ENCODE peak calls at places on chromosomes 4 and X, in nine cellular contexts. C is fibroblast of the aortic adventitia, D is lower leg skin, H is lung, U is RWPE1, O is right atrium auricular region, S is fibroblast of pulmonary artery, A is B cell, N is NB4. B is an unnamed sample.

GRCh38 chr4:81486502-81486901 is 14.8 kb upstream of the RASGEF1B start:
- DNase-seq in N (no peak), S (no peak), H (no peak), O (no peak), A (no peak), U (no peak), C (no peak), D (no peak), B (no peak)

GRCh38 chr4:159414305-159414704 is 311.4 kb downstream of the RAPGEF2 start:
- DNase-seq in D (no peak), N (no peak), A (no peak), U (no peak), S (no peak), H (no peak), C (no peak), O (no peak), B (no peak)

GRCh38 chr4:110621839-110622751 is 782 bp downstream of the PITX2 start:
- DNase-seq in D (no peak), H (no peak), A (no peak), U (no peak), C (no peak), O (no peak), S (no peak), N (no peak), B (peak; percentile 36)

GRCh38 chr4:127309360-127310095 is 323.2 kb upstream of the INTU start:
- DNase-seq in H (no peak), A (no peak), N (no peak), D (peak; percentile 59), O (no peak), C (peak; percentile 2), U (peak; percentile 2), S (no peak), B (no peak)

GRCh38 chr4:15003441-15003890 is 1.2 kb downstream of the CPEB2 start:
- DNase-seq in D (peak; percentile 26), U (peak; percentile 6), C (no peak), O (no peak), H (peak; percentile 59), S (peak; percentile 38), N (peak; percentile 80), A (peak; percentile 64), B (peak; percentile 66)

GRCh38 chrX:143934542-143934941 is 50.7 kb downstream of the UBE2NL start:
- DNase-seq in H (no peak), A (no peak), D (no peak), C (no peak), U (no peak), O (no peak), N (no peak), S (no peak), B (no peak)

GRCh38 chrX:126723881-126724280 is 95.6 kb upstream of the PRR32 start:
- DNase-seq in O (no peak), D (no peak), A (no peak), N (no peak), H (no peak), C (no peak), U (no peak), S (no peak), B (no peak)

GRCh38 chrX:75151828-75152592 is 4.1 kb downstream of the ABCB7 start:
- DNase-seq in U (peak; percentile 2), H (no peak), D (no peak), S (peak; percentile 29), N (no peak), C (no peak), A (no peak), O (no peak), B (no peak)

GRCh38 chr4:121070696-121071639 is 1.4 kb downstream of the NDNF start:
- DNase-seq in C (peak; percentile 38), O (no peak), U (peak; percentile 17), N (no peak), H (peak; percentile 67), D (no peak), A (no peak), S (peak; percentile 62), B (no peak)

GRCh38 chrX:11678174-11678573 is 12.5 kb upstream of the ARHGAP6 start:
- DNase-seq in H (no peak), O (no peak), A (no peak), S (no peak), D (no peak), C (no peak), U (no peak), N (peak; percentile 1), B (no peak)
- TF ChIP-seq CTCF in H (no peak), O (no peak), A (peak; percentile 23), S (peak; percentile 35), D (no peak), C (peak; percentile 55), U (peak; percentile 12), N (no peak), B (peak; percentile 12)

DNA sequence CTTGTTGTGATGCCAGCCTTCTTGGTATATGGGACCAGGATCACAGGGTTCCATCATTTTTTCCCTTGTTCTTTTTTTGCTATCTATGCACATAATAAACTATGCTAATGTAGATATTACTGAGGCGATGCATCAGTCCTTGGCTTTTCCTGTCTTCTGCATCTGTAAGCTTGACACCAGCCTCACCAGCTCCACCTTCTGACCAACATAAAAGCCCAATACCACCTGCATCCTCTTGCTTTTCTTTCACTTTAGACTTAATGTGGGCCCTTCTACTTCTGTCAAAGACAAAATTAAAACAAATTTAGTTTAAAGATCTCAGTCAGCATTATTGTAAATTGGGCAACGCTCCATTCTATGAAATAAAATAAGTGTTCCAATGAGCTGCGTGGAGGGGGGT is 1718.8 kb upstream of the PCDH10 start:
- DNase-seq in D (no peak), N (peak; percentile 11), O (no peak), H (no peak), A (no peak), C (no peak), S (no peak), U (no peak), B (no peak)
- TF ChIP-seq CTCF in D (no peak), N (no peak), O (no peak), H (no peak), A (no peak), C (no peak), S (no peak), U (no peak), B (peak; percentile 51)

DNA sequence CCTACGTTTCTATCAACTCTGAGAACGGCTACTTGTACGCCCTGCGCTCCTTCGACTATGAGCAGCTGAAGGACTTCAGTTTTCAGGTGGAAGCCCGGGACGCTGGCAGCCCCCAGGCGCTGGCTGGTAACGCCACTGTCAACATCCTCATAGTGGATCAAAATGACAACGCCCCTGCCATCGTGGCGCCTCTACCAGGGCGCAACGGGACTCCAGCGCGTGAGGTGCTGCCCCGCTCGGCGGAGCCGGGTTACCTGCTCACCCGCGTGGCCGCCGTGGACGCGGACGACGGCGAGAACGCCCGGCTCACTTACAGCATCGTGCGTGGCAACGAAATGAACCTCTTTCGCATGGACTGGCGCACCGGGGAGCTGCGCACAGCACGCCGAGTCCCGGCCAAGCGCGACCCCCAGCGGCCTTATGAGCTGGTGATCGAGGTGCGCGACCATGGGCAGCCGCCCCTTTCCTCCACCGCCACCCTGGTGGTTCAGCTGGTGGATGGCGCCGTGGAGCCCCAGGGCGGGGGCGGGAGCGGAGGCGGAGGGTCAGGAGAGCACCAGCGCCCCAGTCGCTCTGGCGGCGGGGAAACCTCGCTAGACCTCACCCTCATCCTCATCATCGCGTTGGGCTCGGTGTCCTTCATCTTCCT is 2.7 kb downstream of the PCDH10 start:
- DNase-seq in S (peak; percentile 52), A (no peak), N (no peak), C (no peak), D (no peak), O (no peak), U (no peak), H (no peak), B (peak; percentile 21)
- TF ChIP-seq CTCF in S (no peak), A (no peak), N (no peak), C (no peak), D (no peak), O (no peak), U (peak; percentile 17), H (no peak), B (no peak)

GRCh38 chrX:87583679-87584078 is 66.1 kb downstream of the KLHL4 start:
- DNase-seq in S (peak; percentile 40), A (no peak), O (no peak), C (peak; percentile 19), N (peak; percentile 33), D (no peak), H (no peak), U (no peak), B (no peak)
- TF ChIP-seq CTCF in S (peak; percentile 44), A (no peak), O (peak; percentile 18), C (peak; percentile 53), N (peak; percentile 42), D (no peak), H (no peak), U (no peak), B (peak; percentile 62)

B was measured in GM13977.